ENCODE peak calls at places on chromosomes 1 and 21, in ten cellular contexts. P is fibroblast of mammary gland, O is endothelial cell of umbilical vein, B is uterus, K is tibial nerve, I is A549, C is CD14-positive monocyte, D is PC-9, T is astrocyte of the spinal cord, J is right lobe of liver. W is an unnamed sample.

GRCh38 chr1:25099343-25099951 is 132.9 kb downstream of the SYF2 start:
- DNase-seq in O (no peak), P (no peak), B (no peak), C (peak), K (no peak), I (no peak), D (no peak), T (no peak), J (no peak), W (peak)

GRCh38 chr1:93608188-93609109 is 73.2 kb downstream of the BCAR3 start:
- DNase-seq in I (no peak), J (no peak), K (no peak), B (no peak), C (no peak), T (no peak), P (peak), D (no peak), O (peak), W (no peak)

GRCh38 chr1:100523038-100523649 is 14.8 kb upstream of the GPR88 start:
- DNase-seq in C (peak), J (no peak), T (no peak), K (no peak), P (no peak), O (no peak), D (no peak), I (no peak), B (no peak), W (peak)

GRCh38 chr21:41600961-41601572 is 93.1 kb upstream of the TMPRSS2 start:
- DNase-seq in O (no peak), C (no peak), I (no peak), K (no peak), J (no peak), B (no peak), T (no peak), D (no peak), P (no peak), W (no peak)

GRCh38 chr1:231162300-231162969 is 577 bp downstream of the TRIM67 start:
- DNase-seq in J (no peak), B (no peak), C (no peak), D (no peak), T (peak), P (peak), O (peak), I (peak), K (no peak), W (no peak)

GRCh38 chr1:68442822-68443556 is 6.8 kb downstream of the RPE65 start:
- DNase-seq in D (peak), T (peak), I (peak), C (no peak), P (peak), K (no peak), B (no peak), O (peak), J (no peak), W (peak)

GRCh38 chr21:34298797-34299539 is 64.8 kb upstream of the KCNE2 start:
- DNase-seq in J (no peak), D (no peak), P (no peak), T (no peak), B (no peak), K (no peak), C (no peak), I (no peak), O (no peak), W (no peak)

GRCh38 chr1:3003039-3003940 is 18.0 kb upstream of the ACTRT2 start:
- DNase-seq in K (no peak), J (peak), T (no peak), I (no peak), P (no peak), O (no peak), B (no peak), C (no peak), D (no peak), W (no peak)

GRCh38 chr1:54012008-54012325 is 6.0 kb downstream of the LDLRAD1 start:
- DNase-seq in C (no peak), O (no peak), K (no peak), D (no peak), T (no peak), B (no peak), J (no peak), P (no peak), I (no peak), W (no peak)

GRCh38 chr1:5960336-5960735 is 31.9 kb downstream of the NPHP4 start:
- DNase-seq in C (no peak), B (no peak), D (no peak), P (no peak), I (no peak), J (no peak), T (no peak), O (no peak), K (no peak), W (no peak)

GRCh38 chr1:210635108-210635507 is 306.4 kb downstream of the HHAT start:
- DNase-seq in T (no peak), J (no peak), B (no peak), D (no peak), P (no peak), I (no peak), K (no peak), O (no peak), C (no peak), W (no peak)

GRCh38 chr1:48093696-48094518 is 96.7 kb upstream of the TRABD2B start:
- DNase-seq in K (no peak), T (peak), J (peak), C (no peak), P (peak), O (peak), B (no peak), D (peak), I (peak), W (peak)

GRCh38 chr1:42947965-42948732 is 10.5 kb downstream of the SLC2A1 start:
- DNase-seq in D (peak), J (no peak), P (no peak), I (no peak), O (no peak), K (no peak), B (no peak), C (no peak), T (no peak), W (no peak)

GRCh38 chr1:24620678-24621077 is 22.4 kb upstream of the SRRM1 start:
- DNase-seq in I (no peak), T (no peak), P (no peak), D (no peak), J (no peak), O (no peak), C (no peak), B (no peak), K (no peak), W (no peak)

GRCh38 chr1:205729945-205730610 is 19.9 kb downstream of the NUCKS1 start:
- DNase-seq in K (no peak), P (no peak), D (no peak), O (no peak), T (no peak), C (no peak), B (no peak), J (no peak), I (no peak), W (no peak)

GRCh38 chr1:59057211-59057694 is 239.6 kb upstream of the FGGY start:
- DNase-seq in T (peak), J (peak), B (peak), C (peak), O (no peak), I (peak), D (peak), P (peak), K (peak), W (peak)

GRCh38 chr1:27045973-27046558 is 33.4 kb upstream of the TENT5B start:
- DNase-seq in B (peak), D (no peak), K (peak), O (peak), I (peak), P (peak), T (peak), C (no peak), J (peak), W (peak)

GRCh38 chr1:230681599-230681998 is 32.3 kb downstream of the AGT start:
- DNase-seq in T (peak), P (peak), C (no peak), I (peak), J (no peak), O (peak), K (no peak), B (no peak), D (peak), W (no peak)

GRCh38 chr1:50735443-50735842 is 224.6 kb downstream of the FAF1 start:
- DNase-seq in B (no peak), D (no peak), I (peak), C (no peak), O (peak), P (peak), K (no peak), J (no peak), T (peak), W (no peak)

GRCh38 chr1:231776006-231776707 is 149.6 kb downstream of the DISC1 start:
- DNase-seq in C (no peak), I (no peak), O (no peak), B (no peak), K (no peak), P (peak), T (peak), J (no peak), D (no peak), W (peak)

GRCh38 chr1:101953623-101954022 is 43.1 kb downstream of the OLFM3 start:
- DNase-seq in I (no peak), P (no peak), O (no peak), D (no peak), T (no peak), K (no peak), B (no peak), C (no peak), J (no peak), W (no peak)

GRCh38 chr1:54499097-54500029 is 48.7 kb upstream of the ACOT11 start:
- DNase-seq in I (no peak), T (peak), P (peak), K (no peak), C (no peak), J (no peak), B (no peak), D (no peak), O (peak), W (no peak)

DNA sequence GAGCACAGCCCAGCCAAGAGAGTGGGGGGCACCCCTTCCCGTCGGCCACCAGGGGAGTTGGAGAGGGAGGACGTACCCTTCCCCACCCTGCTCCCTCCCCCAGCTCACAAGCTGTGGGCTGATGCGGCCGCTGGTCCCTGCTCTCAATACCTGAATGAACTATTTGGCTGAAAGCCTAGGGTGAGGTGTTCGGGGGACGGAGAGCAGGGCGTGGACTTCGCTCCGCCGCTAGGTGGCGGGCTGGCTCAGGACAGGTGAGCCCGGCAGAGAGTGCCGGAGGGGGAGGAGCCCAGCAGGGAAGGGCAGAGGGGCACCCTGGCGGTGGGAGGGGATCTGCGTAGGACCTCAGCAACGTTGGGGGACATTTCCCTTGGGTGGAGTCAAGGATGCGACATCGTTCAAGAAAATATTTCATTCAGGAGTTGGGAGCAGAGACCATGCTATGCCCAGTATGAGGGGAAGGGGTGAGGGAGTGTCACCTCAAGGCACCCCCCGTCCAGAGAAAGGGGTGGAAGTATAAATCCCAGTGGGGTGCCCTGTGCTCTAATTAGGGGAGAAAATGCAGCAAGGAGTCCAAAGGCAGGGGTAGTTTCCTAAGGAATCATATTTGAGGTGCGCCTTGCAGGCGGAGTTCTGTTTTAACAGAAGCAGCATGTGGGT is 12.0 kb upstream of the RHBG start:
- DNase-seq in D (peak), K (no peak), T (no peak), C (no peak), I (peak), J (peak), P (no peak), B (no peak), O (peak), W (peak)
- TF ChIP-seq CTCF in D (peak), K (peak), T (peak), C (peak), I (peak), J (peak), P (peak), B (no peak), O (peak), W (peak)

GRCh38 chr1:22388666-22389455 is 62.8 kb upstream of the ZBTB40 start:
- DNase-seq in T (no peak), D (peak), C (no peak), O (no peak), K (no peak), J (no peak), B (no peak), I (peak), P (peak), W (no peak)

GRCh38 chr1:22385537-22385936 is 66.1 kb upstream of the ZBTB40 start:
- DNase-seq in K (no peak), D (no peak), O (no peak), B (no peak), T (no peak), P (no peak), C (no peak), J (no peak), I (no peak), W (no peak)

GRCh38 chr1:22383526-22384291 is 67.9 kb upstream of the ZBTB40 start:
- DNase-seq in C (no peak), T (no peak), K (no peak), D (no peak), O (no peak), B (no peak), J (no peak), P (no peak), I (peak), W (no peak)

GRCh38 chr1:22386774-22387173 is 64.9 kb upstream of the ZBTB40 start:
- DNase-seq in O (no peak), I (no peak), B (no peak), K (no peak), C (no peak), P (no peak), J (no peak), D (no peak), T (no peak), W (no peak)

DNA sequence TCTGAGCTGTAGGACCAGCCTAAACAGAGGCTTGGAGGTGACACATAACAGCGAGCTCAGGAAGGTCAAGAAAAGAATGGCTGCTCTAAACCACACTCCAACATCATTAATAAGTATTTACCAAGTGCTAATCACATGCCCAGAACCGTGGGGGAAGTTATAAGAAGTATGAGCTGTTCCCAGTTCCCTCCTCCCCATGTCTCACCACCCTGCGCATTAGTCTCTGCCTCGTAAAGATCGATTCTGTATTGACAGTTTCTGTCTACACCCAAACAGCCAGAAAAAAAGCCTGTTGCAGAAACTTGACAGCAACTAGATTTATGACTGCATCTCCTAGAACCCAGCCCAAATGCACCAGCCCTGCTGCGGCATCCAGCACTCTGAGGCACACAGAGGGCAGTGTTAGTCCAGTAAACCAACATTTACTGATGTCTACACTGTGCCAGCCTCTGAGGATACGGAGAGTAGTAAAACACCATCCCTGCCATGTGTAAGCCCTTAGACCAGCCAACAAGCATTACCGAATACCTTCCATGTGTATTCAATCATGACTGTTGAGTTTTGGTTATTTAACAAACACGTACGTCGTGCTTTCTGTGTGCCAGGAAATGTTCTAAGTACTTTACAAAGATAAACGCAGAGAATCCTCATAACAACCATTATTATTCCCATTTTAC is 63.6 kb upstream of the ZBTB40 start:
- DNase-seq in C (no peak), J (no peak), T (no peak), I (no peak), B (no peak), D (no peak), O (no peak), K (no peak), P (peak), W (no peak)
- TF ChIP-seq CTCF in C (no peak), J (no peak), T (no peak), I (no peak), B (no peak), D (no peak), O (no peak), K (no peak), P (no peak), W (no peak)

GRCh38 chr1:14682941-14683340 is 84.5 kb downstream of the KAZN start:
- DNase-seq in O (no peak), J (no peak), C (no peak), B (no peak), T (no peak), I (no peak), K (no peak), D (no peak), P (no peak), W (no peak)

GRCh38 chr1:14685078-14685477 is 86.6 kb downstream of the KAZN start:
- DNase-seq in D (no peak), C (no peak), B (no peak), I (no peak), K (no peak), P (no peak), O (no peak), T (no peak), J (no peak), W (no peak)

GRCh38 chr1:14689996-14690614 is 91.6 kb downstream of the KAZN start:
- DNase-seq in C (no peak), T (peak), J (no peak), B (no peak), K (no peak), P (no peak), O (no peak), D (no peak), I (no peak), W (no peak)

GRCh38 chr1:14686701-14687100 is 88.2 kb downstream of the KAZN start:
- DNase-seq in J (no peak), D (no peak), O (no peak), C (no peak), B (no peak), P (no peak), K (no peak), T (no peak), I (no peak), W (no peak)

GRCh38 chr1:14687147-14687546 is 88.7 kb downstream of the KAZN start:
- DNase-seq in O (no peak), B (no peak), T (no peak), P (no peak), I (no peak), J (no peak), C (no peak), D (no peak), K (no peak), W (no peak)
- TF ChIP-seq CTCF in O (no peak), B (no peak), T (no peak), P (no peak), I (no peak), J (no peak), C (no peak), D (no peak), K (no peak), W (no peak)

DNA sequence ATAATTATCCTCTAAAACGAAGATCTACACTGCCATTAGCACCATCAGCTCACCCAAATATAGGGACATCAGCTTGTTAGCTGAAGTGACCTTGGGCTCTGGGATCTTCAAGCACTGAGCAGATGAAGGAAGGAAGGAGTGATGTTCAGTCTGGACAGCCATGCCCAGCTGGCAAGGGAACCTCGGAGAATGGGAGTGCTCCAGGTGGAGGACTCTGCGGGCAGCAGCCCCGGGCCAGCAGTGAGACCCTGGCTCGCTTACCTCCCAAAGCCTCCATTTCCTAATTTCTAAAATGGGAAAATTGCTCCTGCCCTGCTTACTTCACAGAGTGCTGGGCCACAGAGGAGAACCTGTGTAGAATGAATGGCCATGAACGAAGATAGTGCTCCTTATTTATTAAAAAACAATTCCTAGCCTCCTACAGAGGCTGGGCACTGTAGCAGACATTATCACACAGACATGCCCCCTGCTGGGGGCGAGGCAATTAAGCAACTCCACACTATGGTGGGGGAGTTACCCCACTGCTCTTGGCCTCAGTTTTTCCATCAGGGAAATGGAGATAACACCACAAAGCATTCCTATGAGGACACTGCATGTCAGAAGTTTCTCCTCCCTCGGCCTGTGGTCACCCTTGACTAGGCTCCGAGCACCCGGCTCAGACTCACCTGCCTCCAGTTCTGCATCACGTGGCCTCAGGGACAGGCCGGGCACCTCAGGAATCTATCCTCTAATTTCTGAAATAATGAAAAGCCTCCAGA is 117.6 kb downstream of the KCNN3 start:
- DNase-seq in P (no peak), I (no peak), C (no peak), D (no peak), B (peak), O (no peak), T (no peak), K (no peak), J (no peak), W (no peak)
- TF ChIP-seq CTCF in P (no peak), I (no peak), C (peak), D (no peak), B (no peak), O (peak), T (no peak), K (no peak), J (no peak), W (no peak)

DNA sequence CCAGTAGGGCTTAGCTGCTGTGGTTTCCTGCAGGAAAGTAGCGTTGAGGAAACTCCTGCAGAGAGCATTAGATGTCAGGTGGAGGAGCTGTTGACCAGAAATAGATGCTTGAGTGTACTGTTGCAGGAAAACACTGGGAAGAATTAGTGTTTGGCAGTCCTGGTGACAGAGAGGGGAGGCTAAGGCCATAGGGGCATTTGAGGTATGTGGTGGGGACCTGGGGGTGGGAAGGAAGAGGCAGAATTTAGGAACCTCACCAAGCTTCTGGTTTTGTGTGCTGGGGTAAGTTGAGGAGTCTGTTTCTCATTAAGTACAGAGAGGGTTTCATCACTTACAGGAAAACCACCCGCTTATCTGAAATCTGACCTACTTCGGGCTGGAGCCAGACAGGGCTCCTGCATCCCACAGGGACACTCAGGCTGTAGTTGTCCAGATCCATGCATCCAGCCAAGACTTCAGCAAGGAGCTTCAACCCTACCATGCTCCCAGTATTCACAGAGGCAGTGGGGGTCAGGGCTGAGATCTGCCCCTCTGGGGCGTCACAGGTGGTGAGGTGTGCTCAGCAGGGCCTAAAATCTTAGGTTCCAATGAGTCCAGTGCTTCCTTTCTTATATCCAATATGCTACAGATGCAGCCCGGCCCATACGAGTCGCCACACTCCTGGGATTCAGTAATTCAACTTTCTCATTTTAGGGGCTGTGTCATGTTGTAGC is 15.1 kb downstream of the SH2D2A start:
- DNase-seq in P (peak), B (peak), D (no peak), T (peak), C (no peak), K (no peak), O (no peak), I (no peak), J (no peak), W (no peak)
- TF ChIP-seq CTCF in P (peak), B (peak), D (no peak), T (peak), C (no peak), K (no peak), O (no peak), I (no peak), J (no peak), W (no peak)